ENCODE peak calls at places on chromosomes 3 and 15, in ten cellular contexts. D is AG09309; O is Caco-2; C is fibroblast of pulmonary artery; K is SJSA1; T is cardiac septum; X is Right ventricle myocardium inferior; Q is non-pigmented ciliary epithelial cell; N is stimulated activated CD4-positive, alpha-beta T cell treated with anti-CD3 and anti-CD28 coated beads, TNF-alpha, amount 100 ng/mL, for 24 hours; G is colonic mucosa. J is an unnamed sample.

GRCh38 chr15:82709421-82710207 is at the start of gene AP3B2:
- DNase-seq in D (peak), O (peak), C (peak), K (peak), T (peak), X (peak), Q (peak), N (peak), G (peak), J (peak)

GRCh38 chr15:92011611-92012367 is 158.3 kb downstream of the SLCO3A1 start:
- DNase-seq in D (no peak), O (no peak), C (no peak), K (no peak), T (no peak), X (no peak), Q (no peak), N (peak), G (no peak), J (no peak)

GRCh38 chr3:101687142-101687931 is 819 bp upstream of the RPL24 start:
- DNase-seq in D (no peak), O (no peak), C (no peak), K (peak), T (no peak), X (no peak), Q (no peak), N (no peak), G (no peak), J (no peak)

GRCh38 chr3:65979152-65979551 is 59.6 kb downstream of the MAGI1 start:
- DNase-seq in D (peak), O (no peak), C (peak), K (no peak), T (no peak), X (no peak), Q (no peak), N (no peak), G (no peak), J (no peak)

GRCh38 chr15:86162172-86162591 is 82.5 kb downstream of the AGBL1 start:
- DNase-seq in D (no peak), O (no peak), C (no peak), K (no peak), T (no peak), X (no peak), Q (no peak), N (no peak), G (no peak), J (no peak)

GRCh38 chr3:14235896-14236295 is 57.3 kb downstream of the LSM3 start:
- DNase-seq in D (no peak), O (no peak), C (no peak), K (no peak), T (peak), X (peak), Q (no peak), N (no peak), G (peak), J (no peak)

GRCh38 chr3:69385723-69386483 is at the start of gene FRMD4B:
- DNase-seq in D (no peak), O (peak), C (peak), K (no peak), T (peak), X (peak), Q (no peak), N (peak), G (peak), J (no peak)

GRCh38 chr3:38725726-38726410 is 76.4 kb upstream of the SCN5A start:
- DNase-seq in D (peak), O (no peak), C (peak), K (no peak), T (no peak), X (no peak), Q (no peak), N (no peak), G (no peak), J (no peak)

GRCh38 chr15:44501768-44502366 is 35.1 kb upstream of the EIF3J start:
- DNase-seq in D (peak), O (no peak), C (peak), K (peak), T (no peak), X (no peak), Q (peak), N (no peak), G (no peak), J (no peak)

GRCh38 chr3:143135150-143135549 is 15.6 kb downstream of the CHST2 start:
- DNase-seq in D (peak), O (no peak), C (peak), K (peak), T (no peak), X (no peak), Q (peak), N (no peak), G (no peak), J (no peak)

GRCh38 chr3:30659270-30660127 is 53.1 kb downstream of the TGFBR2 start:
- DNase-seq in D (peak), O (no peak), C (peak), K (peak), T (no peak), X (no peak), Q (peak), N (no peak), G (no peak), J (no peak)

GRCh38 chr3:137792633-137793271 is 28.6 kb downstream of the SOX14 start:
- DNase-seq in D (no peak), O (peak), C (peak), K (no peak), T (no peak), X (no peak), Q (no peak), N (no peak), G (no peak), J (no peak)

GRCh38 chr3:182682263-182683229 is 110.8 kb upstream of the ATP11B start:
- DNase-seq in D (no peak), O (peak), C (peak), K (peak), T (peak), X (no peak), Q (no peak), N (peak), G (peak), J (peak)

GRCh38 chr15:66696770-66697169 is 5.3 kb upstream of the SMAD6 start:
- DNase-seq in D (no peak), O (no peak), C (no peak), K (no peak), T (no peak), X (no peak), Q (no peak), N (no peak), G (no peak), J (no peak)

GRCh38 chr3:89571298-89571697 is 463.9 kb downstream of the EPHA3 start:
- DNase-seq in D (no peak), O (no peak), C (no peak), K (no peak), T (no peak), X (peak), Q (no peak), N (no peak), G (no peak), J (no peak)

GRCh38 chr3:116019254-116019763 is 396.0 kb downstream of the GAP43 start:
- DNase-seq in D (no peak), O (no peak), C (no peak), K (no peak), T (no peak), X (no peak), Q (no peak), N (no peak), G (no peak), J (no peak)

GRCh38 chr15:78950343-78950742 is 5.5 kb upstream of the CTSH start:
- DNase-seq in D (no peak), O (no peak), C (no peak), K (no peak), T (no peak), X (no peak), Q (no peak), N (no peak), G (peak), J (no peak)

GRCh38 chr3:57228734-57229505 is 1.4 kb downstream of the APPL1 start:
- DNase-seq in D (peak), O (no peak), C (peak), K (peak), T (no peak), X (no peak), Q (peak), N (no peak), G (peak), J (no peak)

GRCh38 chr15:56871867-56872266 is 46.6 kb upstream of the TCF12 start:
- DNase-seq in D (no peak), O (no peak), C (no peak), K (peak), T (no peak), X (no peak), Q (no peak), N (no peak), G (no peak), J (no peak)

GRCh38 chr15:27429577-27429976 is 458.6 kb downstream of the GABRG3 start:
- DNase-seq in D (no peak), O (no peak), C (no peak), K (no peak), T (no peak), X (no peak), Q (no peak), N (no peak), G (no peak), J (no peak)

GRCh38 chr3:190024912-190025311 is 95.8 kb downstream of the P3H2 start:
- DNase-seq in D (no peak), O (no peak), C (peak), K (no peak), T (no peak), X (no peak), Q (no peak), N (no peak), G (no peak), J (no peak)

GRCh38 chr15:40823572-40824343 is 4.8 kb downstream of the PPP1R14D start:
- DNase-seq in D (no peak), O (no peak), C (no peak), K (no peak), T (no peak), X (no peak), Q (no peak), N (no peak), G (no peak), J (no peak)

GRCh38 chr3:72745146-72745976 is 102.9 kb downstream of the SHQ1 start:
- DNase-seq in D (no peak), O (no peak), C (no peak), K (no peak), T (no peak), X (no peak), Q (peak), N (no peak), G (no peak), J (no peak)